ENCODE peak calls at places on chromosomes 11 and 22, in five cellular contexts. I is A549, Q is GM23248, V is lower leg skin, R is fibroblast of the aortic adventitia. X is an unnamed sample.

GRCh38 chr11:33291004-33291777 is 34.0 kb downstream of the HIPK3 start:
- DNase-seq in I (no peak), Q (no peak), V (no peak), R (peak), X (no peak)

GRCh38 chr11:117621226-117621625 is 175.8 kb downstream of the DSCAML1 start:
- DNase-seq in I (no peak), Q (peak), V (no peak), R (peak), X (peak)

GRCh38 chr11:69152748-69153446 is 2.8 kb upstream of the SMIM38 start:
- DNase-seq in I (no peak), Q (no peak), V (no peak), R (no peak), X (no peak)

GRCh38 chr11:3004481-3004880 is 12.4 kb upstream of the NAP1L4 start:
- DNase-seq in I (no peak), Q (no peak), V (peak), R (no peak), X (no peak)

GRCh38 chr11:79437274-79437980 is 3.4 kb downstream of the TENM4 start:
- DNase-seq in I (no peak), Q (peak), V (peak), R (peak), X (peak)

GRCh38 chr22:47918276-47918928 is 1156.0 kb downstream of the TBC1D22A start:
- DNase-seq in I (no peak), Q (no peak), V (peak), R (no peak), X (no peak)

GRCh38 chr11:803467-803742 is 1.6 kb downstream of the PIDD1 start:
- DNase-seq in I (no peak), Q (no peak), V (no peak), R (no peak), X (no peak)

GRCh38 chr11:57647368-57647767 is 2.3 kb downstream of the YPEL4 start:
- DNase-seq in I (no peak), Q (peak), V (no peak), R (no peak), X (no peak)

GRCh38 chr22:35661377-35661937 is 13.2 kb downstream of the APOL6 start:
- DNase-seq in I (no peak), Q (peak), V (no peak), R (peak), X (peak)

GRCh38 chr22:19795617-19796008 is 35.0 kb downstream of the TBX1 start:
- DNase-seq in I (no peak), Q (peak), V (no peak), R (peak), X (peak)

GRCh38 chr22:42635531-42635930 is 4.9 kb downstream of the ATP5MGL start:
- DNase-seq in I (peak), Q (peak), V (peak), R (peak), X (peak)

GRCh38 chr22:43007519-43008102 is 7.3 kb downstream of the PACSIN2 start:
- DNase-seq in I (no peak), Q (peak), V (no peak), R (peak), X (peak)

GRCh38 chr11:37657645-37658044 is 1059.6 kb upstream of the RAG2 start:
- DNase-seq in I (no peak), Q (no peak), V (no peak), R (peak), X (peak)

GRCh38 chr11:9072790-9073189 is 18.6 kb downstream of the SCUBE2 start:
- DNase-seq in I (no peak), Q (no peak), V (no peak), R (no peak), X (no peak)

GRCh38 chr11:691710-692590 is 3.1 kb downstream of the DEAF1 start:
- DNase-seq in I (no peak), Q (no peak), V (peak), R (no peak), X (no peak)

GRCh38 chr22:26134654-26135330 is 34.5 kb upstream of the SEZ6L start:
- DNase-seq in I (no peak), Q (no peak), V (no peak), R (no peak), X (no peak)

GRCh38 chr22:41047741-41048140 is 44.7 kb upstream of the EP300 start:
- DNase-seq in I (no peak), Q (no peak), V (no peak), R (no peak), X (no peak)
- H3K4me3 ChIP-seq in I (no peak), Q (no peak), V (no peak), R (no peak), X (no peak)

GRCh38 chr11:125167292-125167953 is 2.9 kb downstream of the PKNOX2 start:
- DNase-seq in I (no peak), Q (no peak), V (peak), R (peak), X (peak)
- H3K4me3 ChIP-seq in I (no peak), Q (no peak), V (no peak), R (peak), X (peak)

DNA sequence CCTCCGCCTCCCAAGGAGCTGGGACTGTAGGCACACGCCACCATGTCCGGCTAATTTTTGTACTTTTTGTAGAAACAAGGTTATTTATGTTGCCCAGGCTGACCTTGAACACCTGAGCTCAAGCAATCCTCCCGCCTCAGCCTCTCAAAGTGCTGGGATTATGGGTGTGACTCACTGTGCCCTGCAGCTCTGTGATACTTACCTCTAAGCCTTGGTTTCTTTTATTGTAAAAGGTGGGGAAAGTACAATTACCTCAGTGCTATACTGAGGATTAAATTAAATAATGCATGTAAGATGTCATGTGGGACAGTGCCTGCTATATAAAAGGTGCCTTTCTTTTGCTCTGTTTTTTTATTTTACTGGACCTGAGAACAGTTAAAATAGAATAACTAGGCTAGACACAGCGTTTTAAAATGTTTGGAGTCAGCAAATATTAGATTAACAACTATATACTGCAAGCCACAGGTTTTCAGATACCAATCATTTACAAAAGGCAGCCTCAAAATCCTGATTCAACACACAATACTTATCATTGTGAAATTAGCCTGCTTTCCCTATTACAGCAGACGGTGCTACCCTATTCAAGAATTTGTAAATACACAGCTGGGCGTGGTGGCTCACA is 30.0 kb downstream of the PRR14L start:
- DNase-seq in I (no peak), Q (no peak), V (no peak), R (no peak), X (no peak)
- H3K4me3 ChIP-seq in I (no peak), Q (no peak), V (no peak), R (no peak), X (no peak)

GRCh38 chr11:98099371-98099770 is 921.4 kb upstream of the CNTN5 start:
- DNase-seq in I (no peak), Q (no peak), V (no peak), R (no peak), X (no peak)
- H3K4me3 ChIP-seq in I (no peak), Q (no peak), V (no peak), R (no peak), X (no peak)

DNA sequence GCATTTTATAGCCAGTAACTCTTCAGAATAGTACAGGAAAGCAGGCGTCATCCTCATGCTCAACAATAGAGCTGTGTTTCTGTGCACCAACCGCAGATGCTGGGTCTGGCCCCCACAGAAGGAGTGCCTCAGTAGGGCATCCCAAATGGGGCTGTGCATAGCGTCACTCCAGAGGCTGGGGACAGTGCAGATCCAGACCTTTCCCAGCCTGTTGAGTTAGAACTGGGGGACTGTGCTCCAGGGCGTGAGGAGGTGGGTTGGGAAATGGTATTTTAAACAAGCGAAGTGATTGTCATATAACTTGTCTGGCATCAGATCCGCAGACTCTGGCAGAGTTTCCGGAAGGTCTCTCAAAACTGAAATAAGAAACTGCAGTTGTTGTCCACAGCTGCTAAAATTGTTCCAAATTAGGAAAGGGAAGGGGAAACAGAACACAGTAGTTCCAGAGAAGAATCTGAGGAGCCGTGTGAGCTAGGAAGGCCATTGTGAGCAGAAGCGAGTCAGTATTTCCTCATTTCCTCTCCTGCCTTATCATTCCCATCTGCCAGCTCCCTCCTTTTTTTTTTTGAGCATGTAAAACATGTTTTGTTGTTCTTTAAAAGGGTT is 52.2 kb downstream of the JAM3 start:
- DNase-seq in I (no peak), Q (peak), V (no peak), R (peak), X (no peak)
- H3K4me3 ChIP-seq in I (no peak), Q (peak), V (no peak), R (peak), X (no peak)

GRCh38 chr11:102343789-102344188 is 3.2 kb upstream of the BIRC2 start:
- DNase-seq in I (no peak), Q (peak), V (no peak), R (peak), X (no peak)
- H3K4me3 ChIP-seq in I (no peak), Q (no peak), V (no peak), R (no peak), X (no peak)

DNA sequence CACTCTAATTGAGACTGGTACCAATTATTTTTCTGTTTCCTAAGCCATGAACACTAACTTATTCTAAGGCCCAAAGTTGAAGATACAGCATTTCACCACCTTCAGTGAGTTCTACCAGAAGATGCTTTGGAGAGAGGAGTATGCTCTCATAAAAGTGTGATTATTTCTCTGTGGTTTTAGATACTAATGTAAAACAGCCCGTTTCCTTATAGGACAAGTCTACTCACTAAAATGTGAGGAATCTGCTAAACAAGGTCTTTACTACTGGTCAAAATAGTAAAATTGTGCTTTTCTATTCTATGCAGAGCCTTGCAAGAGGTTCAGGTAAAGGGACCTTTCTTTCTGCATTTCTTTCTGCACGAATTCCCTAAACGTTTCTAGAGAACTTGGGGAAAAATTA is 2.4 kb downstream of the LGR4 start:
- DNase-seq in I (no peak), Q (peak), V (no peak), R (no peak), X (no peak)
- H3K4me3 ChIP-seq in I (peak), Q (peak), V (no peak), R (peak), X (peak)

GRCh38 chr22:45211848-45212247 is 28.8 kb downstream of the KIAA0930 start:
- DNase-seq in I (peak), Q (peak), V (no peak), R (peak), X (no peak)
- H3K4me3 ChIP-seq in I (peak), Q (peak), V (no peak), R (peak), X (peak)